ENCODE peak calls at places on chromosome 14, in eight cellular contexts. T is CD8-positive, alpha-beta T cell; G is spleen; H is DND-41; V is HepG2; L is breast epithelium; Q is esophagus squamous epithelium; D is cardiac muscle cell. C is an unnamed sample.

GRCh38 chr14:77186911-77187648 is 5.5 kb downstream of the TMEM63C start:
- DNase-seq in T (no peak), G (no peak), H (no peak), V (no peak), L (no peak), Q (no peak), D (peak; percentile 23), C (no peak)

GRCh38 chr14:96017882-96018281 is 21.3 kb upstream of the C14orf132 start:
- DNase-seq in T (no peak), G (no peak), H (no peak), V (no peak), L (no peak), Q (no peak), D (no peak), C (no peak)

GRCh38 chr14:53399057-53399456 is 245.9 kb upstream of the DDHD1 start:
- DNase-seq in T (no peak), G (no peak), H (no peak), V (no peak), L (no peak), Q (no peak), D (peak; percentile 39), C (no peak)

GRCh38 chr14:63996575-63997220 is 143.9 kb downstream of the SYNE2 start:
- DNase-seq in T (no peak), G (no peak), H (no peak), V (no peak), L (no peak), Q (no peak), D (peak; percentile 22), C (no peak)

GRCh38 chr14:60651936-60652673 is 2.8 kb upstream of the SIX1 start:
- DNase-seq in T (no peak), G (no peak), H (no peak), V (no peak), L (no peak), Q (no peak), D (no peak), C (no peak)

GRCh38 chr14:22272408-22272807 is 316.6 kb downstream of the DAD1 start:
- DNase-seq in T (no peak), G (no peak), H (peak; percentile 3), V (no peak), L (no peak), Q (no peak), D (no peak), C (no peak)

GRCh38 chr14:80164991-80165390 is 46.3 kb downstream of the DIO2 start:
- DNase-seq in T (no peak), G (no peak), H (no peak), V (no peak), L (no peak), Q (no peak), D (no peak), C (no peak)

GRCh38 chr14:100307215-100308111 is 1.2 kb upstream of the SLC25A29 start:
- DNase-seq in T (no peak), G (peak; percentile 84), H (no peak), V (no peak), L (no peak), Q (no peak), D (no peak), C (no peak)

GRCh38 chr14:61925043-61925442 is 162.8 kb downstream of the SNAPC1 start:
- DNase-seq in T (no peak), G (no peak), H (peak; percentile 5), V (peak; percentile 5), L (no peak), Q (no peak), D (peak; percentile 7), C (no peak)

GRCh38 chr14:55699131-55700057 is 119.4 kb downstream of the KTN1 start:
- DNase-seq in T (no peak), G (no peak), H (no peak), V (peak; percentile 6), L (no peak), Q (no peak), D (peak; percentile 63), C (no peak)

GRCh38 chr14:71620401-71620800 is 311.8 kb upstream of the RGS6 start:
- DNase-seq in T (no peak), G (no peak), H (no peak), V (no peak), L (no peak), Q (no peak), D (peak; percentile 38), C (no peak)

GRCh38 chr14:61350427-61350826 is 29.0 kb downstream of the PRKCH start:
- DNase-seq in T (no peak), G (no peak), H (no peak), V (no peak), L (no peak), Q (no peak), D (no peak), C (peak; percentile 49)

GRCh38 chr14:76929927-76930326 is 98.6 kb downstream of the IRF2BPL start:
- DNase-seq in T (peak; percentile 47), G (no peak), H (peak; percentile 89), V (no peak), L (no peak), Q (no peak), D (no peak), C (peak; percentile 65)

DNA sequence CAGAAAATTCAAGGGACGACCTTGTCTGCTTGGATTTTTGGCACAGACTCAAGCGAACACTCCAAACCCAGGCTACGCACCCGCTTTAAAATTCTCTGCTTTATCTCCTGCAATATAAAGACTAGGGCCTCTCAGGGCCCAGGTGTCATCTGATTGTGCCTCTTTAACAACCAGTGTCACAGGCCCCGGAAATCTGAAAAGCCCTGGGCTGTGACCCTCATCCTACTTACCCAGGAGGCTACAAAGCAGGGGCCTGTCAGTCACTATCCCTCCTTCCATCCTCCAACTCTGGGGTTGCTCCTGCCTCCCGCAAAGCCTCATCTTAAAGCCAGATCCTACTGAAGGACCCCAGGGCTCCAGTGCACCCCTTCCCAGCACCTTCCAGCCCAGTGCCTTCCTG is 34.9 kb downstream of the CCDC88C start:
- DNase-seq in T (no peak), G (no peak), H (no peak), V (no peak), L (no peak), Q (no peak), D (no peak), C (no peak)
- H3K27ac ChIP-seq in T (no peak overlapping the region), G (peak overlapping the region; percentile 25), H (no peak overlapping the region), V (no peak overlapping the region), L (no peak overlapping the region), Q (no peak overlapping the region), D (no peak overlapping the region), C (no peak overlapping the region)

GRCh38 chr14:50830932-50831703 is at the start of gene NIN:
- DNase-seq in T (peak; percentile 72), G (peak; percentile 97), H (peak; percentile 76), V (peak; percentile 33), L (peak; percentile 65), Q (peak; percentile 24), D (peak; percentile 86), C (peak; percentile 65)
- H3K9me3 ChIP-seq in T (no peaks in the 10 kb centered on the region), G (no peaks in the 10 kb centered on the region), H (no peaks in the 10 kb centered on the region), V (no peaks in the 10 kb centered on the region), L (no peaks in the 10 kb centered on the region), Q (no peaks in the 10 kb centered on the region), D (no peaks in the 10 kb centered on the region), C (no peaks in the 10 kb centered on the region)

GRCh38 chr14:103828315-103828967 is 18.9 kb downstream of the PPP1R13B start:
- DNase-seq in T (no peak), G (no peak), H (no peak), V (no peak), L (no peak), Q (no peak), D (peak; percentile 69), C (no peak)
- H3K4me3 ChIP-seq in T (no peak overlapping the region), G (no peak overlapping the region), H (no peak overlapping the region), V (no peak overlapping the region), L (no peak overlapping the region), Q (no peak overlapping the region), D (no peak overlapping the region), C (no peak overlapping the region)

DNA sequence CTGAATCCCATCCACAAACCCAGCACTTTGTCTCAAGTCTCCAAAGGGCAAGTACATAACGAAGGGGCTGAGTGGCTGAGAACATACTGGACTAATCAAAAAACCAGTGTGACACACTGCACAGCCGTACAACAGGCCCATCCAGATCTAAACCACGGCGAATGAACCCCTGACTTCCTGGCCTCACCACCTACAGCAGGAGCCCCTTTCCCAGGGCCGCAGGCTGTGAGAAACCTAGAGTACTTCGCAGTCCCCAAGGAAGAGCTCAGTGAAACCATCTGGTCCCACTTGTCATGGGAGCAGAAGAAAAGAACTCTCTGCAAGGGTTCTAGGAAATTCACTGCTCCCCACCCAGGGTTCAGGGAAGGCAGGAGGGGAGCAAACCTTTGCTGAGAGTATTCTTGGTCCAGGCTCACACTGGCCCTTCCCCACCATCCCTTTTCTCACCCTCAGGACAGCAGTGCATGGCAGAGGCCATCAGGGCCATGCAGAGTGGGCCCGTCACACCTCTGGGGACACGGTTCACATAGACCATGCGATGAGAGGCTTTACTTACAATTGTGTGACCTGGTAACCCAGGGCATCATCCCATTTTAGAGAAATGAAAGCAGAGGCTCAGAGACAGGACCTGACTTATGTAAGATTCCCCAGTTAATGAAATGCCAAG is 192.8 kb downstream of the BCL11B start:
- DNase-seq in T (peak; percentile 8), G (no peak), H (no peak), V (no peak), L (no peak), Q (no peak), D (no peak), C (no peak)
- H3K27ac ChIP-seq in T (no peak overlapping the region), G (no peak overlapping the region), H (no peak overlapping the region), V (no peak overlapping the region), L (no peak overlapping the region), Q (no peak overlapping the region), D (no peak overlapping the region), C (no peak overlapping the region)

C was measured in CD8-positive, alpha-beta memory T cell.